ENCODE peak calls at places on chromosomes 12 and 14, in five cellular contexts. W is MCF 10A, F is GM13976, T is left ventricle myocardium inferior, O is psoas muscle. A is an unnamed sample.

GRCh38 chr14:100822007-100822406 is 3.9 kb upstream of the MEG3 start:
- DNase-seq in F (no peak), W (no peak), O (no peak), T (no peak), A (no peak)

GRCh38 chr12:93442411-93443340 is 929 bp upstream of the UBE2N start:
- DNase-seq in O (no peak), T (no peak), W (no peak), F (no peak), A (no peak)

GRCh38 chr14:103528158-103528511 is 861 bp upstream of the TRMT61A start:
- DNase-seq in W (no peak), F (no peak), O (peak; percentile 21), T (no peak), A (no peak)

GRCh38 chr12:96513166-96513565 is 23.8 kb downstream of the CFAP54 start:
- DNase-seq in W (no peak), T (no peak), F (no peak), O (no peak), A (no peak)

GRCh38 chr12:77294016-77294415 is 228.6 kb upstream of the E2F7 start:
- DNase-seq in O (no peak), T (no peak), W (peak; percentile 35), F (no peak), A (no peak)

GRCh38 chr12:122080149-122081107 is 1.9 kb downstream of the MLXIP start:
- DNase-seq in F (no peak), W (peak; percentile 92), T (peak; percentile 53), O (peak; percentile 70), A (no peak)

GRCh38 chr14:55803506-55804197 is 223.6 kb downstream of the KTN1 start:
- DNase-seq in O (no peak), F (no peak), T (no peak), W (no peak), A (no peak)

GRCh38 chr14:52119030-52119429 is 50.2 kb upstream of the NID2 start:
- DNase-seq in W (no peak), T (no peak), F (no peak), O (no peak), A (no peak)

GRCh38 chr14:85529803-85530574 is at the start of gene FLRT2:
- DNase-seq in O (peak; percentile 61), W (peak; percentile 72), F (peak; percentile 15), T (peak; percentile 50), A (no peak)

GRCh38 chr12:119446459-119446858 is 111.9 kb downstream of the CCDC60 start:
- DNase-seq in W (peak; percentile 16), T (no peak), O (no peak), F (no peak), A (no peak)

DNA sequence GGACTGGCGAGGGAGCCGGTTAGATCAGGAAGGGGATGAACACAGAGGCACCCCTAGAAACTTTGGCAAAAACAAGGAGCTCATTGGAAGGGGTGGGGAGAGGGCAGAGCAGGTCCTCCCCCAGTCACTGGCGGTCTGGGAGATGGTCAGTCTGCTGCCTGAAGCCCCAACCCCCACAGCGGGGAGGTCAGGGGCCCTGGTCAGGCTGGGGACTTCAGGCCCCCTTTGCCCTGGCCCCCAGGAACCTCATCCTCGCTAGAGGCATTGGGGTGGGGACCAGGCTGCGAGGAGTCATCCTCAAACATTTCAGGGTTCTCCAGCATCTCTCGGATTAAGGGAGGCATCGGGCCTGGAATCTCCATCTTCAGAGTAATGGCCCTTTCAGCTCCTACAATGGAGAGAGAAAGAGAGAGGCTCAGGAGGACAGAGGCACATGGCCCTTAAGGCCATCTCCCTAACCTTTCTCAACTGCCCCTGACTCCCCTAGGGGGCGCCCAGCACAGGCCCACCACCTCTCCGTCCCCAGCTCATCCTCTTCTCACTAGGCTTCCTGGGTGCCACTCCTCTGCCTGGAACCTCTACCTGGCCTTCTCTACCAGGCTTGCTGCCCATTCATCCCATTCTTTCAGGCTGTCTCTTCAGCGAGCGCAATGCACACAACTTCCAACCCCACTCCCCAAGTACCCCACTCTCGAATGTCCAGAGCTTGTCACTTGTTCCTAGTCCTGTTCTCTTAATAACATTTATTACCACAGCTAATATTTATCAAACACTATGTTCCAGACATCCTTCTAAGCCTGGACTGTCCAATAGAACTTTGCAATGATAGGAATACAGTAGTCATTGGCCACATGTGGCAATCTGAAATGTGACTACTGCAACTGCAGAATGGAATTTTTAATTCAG is 4.7 kb upstream of the ITGB7 start:
- DNase-seq in F (no peak), T (no peak), W (no peak), O (no peak), A (no peak)
- TF ChIP-seq CTCF in F (peak; percentile 36), T (peak; percentile 39), W (no peak), O (peak; percentile 8), A (no peak)

DNA sequence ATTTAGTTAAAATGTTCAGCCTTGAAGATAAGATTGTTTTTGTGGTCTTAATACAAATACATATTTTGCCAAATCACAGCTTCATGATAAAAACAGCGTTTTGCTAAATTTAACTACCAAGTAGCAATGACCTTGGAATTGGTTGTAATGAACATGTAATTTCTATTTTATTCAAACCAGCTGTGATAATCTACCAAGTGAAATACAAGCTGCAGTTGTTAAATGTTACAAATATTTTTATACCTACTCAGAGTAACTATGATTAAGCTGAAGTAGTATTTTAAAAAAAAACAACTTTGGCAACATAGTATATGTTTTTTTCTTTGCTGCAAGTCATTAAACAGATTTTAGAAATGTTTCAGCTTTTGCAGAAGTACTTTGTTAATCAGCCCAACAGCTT is 96.2 kb downstream of the CPSF2 start:
- DNase-seq in O (no peak), T (no peak), F (no peak), W (no peak), A (no peak)
- TF ChIP-seq CTCF in O (no peak), T (no peak), F (no peak), W (no peak), A (no peak)

GRCh38 chr14:22471545-22472121 is 117.4 kb downstream of the DAD1 start:
- DNase-seq in F (no peak), O (no peak), T (peak; percentile 38), W (peak; percentile 69), A (no peak)
- TF ChIP-seq CTCF in F (peak; percentile 26), O (peak; percentile 17), T (peak; percentile 53), W (peak; percentile 56), A (no peak)

DNA sequence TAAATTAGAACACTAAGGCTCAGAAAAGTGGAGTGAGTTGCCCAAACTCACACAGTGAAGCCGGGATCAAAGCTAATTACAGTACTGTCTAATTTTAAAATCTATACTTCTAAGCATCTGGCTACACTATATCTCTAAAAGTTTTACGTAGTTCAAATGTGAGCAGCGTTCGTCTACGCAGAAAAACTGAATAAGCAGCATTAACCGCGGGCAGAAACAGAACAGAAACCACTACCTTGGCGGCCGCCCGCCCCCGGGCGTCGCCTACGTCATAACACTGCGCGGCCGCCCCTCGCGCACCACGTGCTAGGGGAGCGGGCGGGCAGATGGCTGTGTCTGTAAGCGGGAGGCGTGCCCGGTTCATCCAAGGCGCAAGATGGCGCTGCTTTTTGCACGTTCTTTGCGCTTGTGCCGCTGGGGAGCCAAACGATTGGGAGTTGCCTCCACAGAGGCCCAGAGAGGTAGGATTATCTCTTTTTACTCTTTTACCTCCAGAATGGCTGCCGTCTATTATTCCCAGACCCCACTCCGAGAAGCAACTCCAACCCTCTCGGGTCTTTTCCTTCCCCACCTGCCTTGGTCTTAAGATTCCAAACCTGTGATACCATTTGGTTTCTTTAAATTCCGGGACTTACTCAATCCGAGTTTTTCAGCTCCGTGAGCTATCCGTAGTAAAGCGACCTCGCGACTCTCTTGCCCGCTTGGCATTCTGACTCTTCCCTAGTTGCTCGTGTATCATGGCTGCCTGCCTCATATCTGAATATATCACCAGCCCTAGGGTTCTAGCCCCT is at the start of gene SPRYD4:
- DNase-seq in T (peak; percentile 93), O (peak; percentile 93), F (peak; percentile 96), W (peak; percentile 93), A (peak; percentile 92)
- TF ChIP-seq CTCF in T (peak; percentile 29), O (peak; percentile 11), F (peak; percentile 64), W (peak; percentile 23), A (no peak)

GRCh38 chr12:47987411-47988072 is 16.7 kb downstream of the COL2A1 start:
- DNase-seq in O (no peak), W (no peak), T (no peak), F (no peak), A (no peak)
- TF ChIP-seq CTCF in O (no peak), W (no peak), T (no peak), F (no peak), A (no peak)

DNA sequence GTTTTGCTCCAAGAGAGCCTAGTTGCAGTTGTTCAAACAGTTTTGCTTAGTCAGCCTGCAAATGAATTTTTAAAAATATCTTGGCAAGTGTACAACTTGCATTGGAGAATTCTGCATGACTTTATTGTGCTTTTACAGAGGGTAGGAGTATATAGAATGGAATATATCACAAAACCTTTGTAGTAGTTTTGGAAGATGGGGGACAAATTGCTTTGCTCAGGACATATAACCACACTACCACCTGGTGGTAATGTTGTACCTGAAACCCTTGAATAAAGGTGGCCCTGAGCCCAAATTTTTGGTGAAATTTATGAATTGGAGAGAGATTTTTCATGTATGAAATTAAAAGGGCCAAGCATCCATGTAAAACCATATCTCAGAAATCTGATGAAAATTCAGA is 645.2 kb downstream of the MED13L start:
- DNase-seq in W (peak; percentile 38), O (no peak), F (no peak), T (no peak), A (no peak)
- TF ChIP-seq CTCF in W (peak; percentile 46), O (peak; percentile 37), F (no peak), T (peak; percentile 53), A (no peak)

DNA sequence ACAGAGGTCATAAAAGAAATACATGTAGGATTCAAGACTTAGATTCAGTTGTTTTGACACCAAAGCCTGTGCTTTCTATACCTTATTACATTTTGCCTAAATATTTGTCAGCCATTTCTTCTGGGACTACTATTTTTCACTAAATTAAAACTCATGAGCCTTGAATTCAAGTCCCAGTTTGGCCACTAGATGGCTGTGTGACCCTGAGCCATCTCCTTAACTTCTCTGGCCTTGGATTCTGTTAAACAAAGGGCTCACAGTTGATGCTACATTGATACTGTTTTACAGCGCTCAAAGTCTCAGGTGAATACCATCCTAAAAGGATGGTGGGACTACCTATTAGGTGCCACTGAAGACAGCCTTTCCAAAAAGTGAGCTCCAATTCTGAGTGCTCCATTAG is 39.6 kb upstream of the CCDC198 start:
- DNase-seq in T (no peak), O (no peak), W (peak; percentile 47), F (no peak), A (no peak)
- TF ChIP-seq CTCF in T (peak; percentile 43), O (peak; percentile 11), W (peak; percentile 35), F (no peak), A (no peak)